ENCODE peak calls at places on chromosomes 7 and 10, in four cellular contexts. R is PC-9, F is fibroblast of mammary gland, Z is tibial artery. W is an unnamed sample.

GRCh38 chr7:73977626-73978618 is 50.1 kb upstream of the ELN start:
- DNase-seq in R (no peak), F (peak; percentile 54), Z (peak; percentile 75), W (peak; percentile 12)

GRCh38 chr7:149837620-149838223 is 453 bp upstream of the ZNF862 start:
- DNase-seq in Z (no peak), R (no peak), F (no peak), W (no peak)

GRCh38 chr7:90988523-90988922 is 275.7 kb upstream of the FZD1 start:
- DNase-seq in R (no peak), F (no peak), Z (no peak), W (no peak)

GRCh38 chr10:113052076-113052830 is 102.2 kb downstream of the TCF7L2 start:
- DNase-seq in F (peak; percentile 62), R (no peak), Z (no peak), W (no peak)

GRCh38 chr7:2129376-2130375 is 103.1 kb downstream of the MAD1L1 start:
- DNase-seq in F (no peak), R (no peak), Z (no peak), W (no peak)

GRCh38 chr7:77799078-77799964 is 748 bp downstream of the PHTF2 start:
- DNase-seq in Z (peak; percentile 77), R (peak; percentile 47), F (peak; percentile 30), W (no peak)

GRCh38 chr7:79453558-79454324 is at the start of gene MAGI2:
- DNase-seq in R (no peak), F (peak; percentile 71), Z (peak; percentile 96), W (peak; percentile 57)

GRCh38 chr7:5714657-5715337 is 66.7 kb downstream of the RNF216 start:
- DNase-seq in R (no peak), F (no peak), Z (no peak), W (no peak)

GRCh38 chr7:64625114-64626082 is 40.5 kb upstream of the ZNF107 start:
- DNase-seq in R (no peak), Z (no peak), F (no peak), W (no peak)

GRCh38 chr10:18436902-18437301 is 214.5 kb downstream of the NSUN6 start:
- DNase-seq in Z (no peak), R (no peak), F (no peak), W (no peak)

GRCh38 chr7:31410265-31410664 is 69.7 kb upstream of the NEUROD6 start:
- DNase-seq in F (no peak), R (no peak), Z (no peak), W (no peak)

GRCh38 chr7:43465581-43466554 is 117.0 kb upstream of the STK17A start:
- DNase-seq in R (no peak), F (peak; percentile 69), Z (no peak), W (no peak)

GRCh38 chr7:71598553-71598952 is 466.6 kb downstream of the GALNT17 start:
- DNase-seq in R (no peak), F (no peak), Z (no peak), W (no peak)

GRCh38 chr10:93703066-93703465 is 674 bp upstream of the FRA10AC1 start:
- DNase-seq in Z (no peak), F (peak; percentile 7), R (no peak), W (no peak)

GRCh38 chr7:79298145-79298760 is 155.2 kb downstream of the MAGI2 start:
- DNase-seq in R (peak; percentile 51), F (peak; percentile 80), Z (no peak), W (no peak)

GRCh38 chr7:8125680-8126444 is 136.1 kb downstream of the ICA1 start:
- DNase-seq in F (no peak), R (no peak), Z (no peak), W (no peak)

GRCh38 chr7:16034353-16034752 is 347.9 kb upstream of the MEOX2 start:
- DNase-seq in R (no peak), F (peak; percentile 84), Z (no peak), W (no peak)

GRCh38 chr10:1454428-1454827 is 282.9 kb downstream of the ADARB2 start:
- DNase-seq in R (no peak), Z (no peak), F (no peak), W (no peak)

GRCh38 chr7:155567646-155568334 is 21.4 kb upstream of the CNPY1 start:
- DNase-seq in F (no peak), Z (no peak), R (no peak), W (no peak)

GRCh38 chr10:95693331-95693667 is 428 bp downstream of the TCTN3 start:
- DNase-seq in R (no peak), Z (no peak), F (no peak), W (no peak)

GRCh38 chr10:25056726-25057125 is 40.3 kb downstream of the THNSL1 start:
- DNase-seq in Z (no peak), R (no peak), F (no peak), W (no peak)

GRCh38 chr10:25639646-25640045 is 294.4 kb upstream of the MYO3A start:
- DNase-seq in Z (no peak), R (no peak), F (no peak), W (no peak)

GRCh38 chr7:47354831-47355541 is 226.9 kb downstream of the TNS3 start:
- DNase-seq in R (no peak), Z (no peak), F (no peak), W (no peak)

GRCh38 chr10:132681858-132682755 is 103.8 kb downstream of the NKX6-2 start:
- DNase-seq in Z (peak; percentile 57), F (no peak), R (no peak), W (no peak)

GRCh38 chr10:60367431-60367830 is 22.2 kb downstream of the ANK3 start:
- DNase-seq in Z (no peak), F (no peak), R (no peak), W (no peak)

GRCh38 chr10:14032406-14032998 is 298.2 kb downstream of the FRMD4A start:
- DNase-seq in R (no peak), F (peak; percentile 22), Z (no peak), W (no peak)

GRCh38 chr7:98241674-98242241 is 10.3 kb downstream of the TECPR1 start:
- DNase-seq in R (no peak), Z (no peak), F (no peak), W (no peak)
- TF ChIP-seq CTCF in R (no peak), Z (no peak), F (no peak), W (no peak)

DNA sequence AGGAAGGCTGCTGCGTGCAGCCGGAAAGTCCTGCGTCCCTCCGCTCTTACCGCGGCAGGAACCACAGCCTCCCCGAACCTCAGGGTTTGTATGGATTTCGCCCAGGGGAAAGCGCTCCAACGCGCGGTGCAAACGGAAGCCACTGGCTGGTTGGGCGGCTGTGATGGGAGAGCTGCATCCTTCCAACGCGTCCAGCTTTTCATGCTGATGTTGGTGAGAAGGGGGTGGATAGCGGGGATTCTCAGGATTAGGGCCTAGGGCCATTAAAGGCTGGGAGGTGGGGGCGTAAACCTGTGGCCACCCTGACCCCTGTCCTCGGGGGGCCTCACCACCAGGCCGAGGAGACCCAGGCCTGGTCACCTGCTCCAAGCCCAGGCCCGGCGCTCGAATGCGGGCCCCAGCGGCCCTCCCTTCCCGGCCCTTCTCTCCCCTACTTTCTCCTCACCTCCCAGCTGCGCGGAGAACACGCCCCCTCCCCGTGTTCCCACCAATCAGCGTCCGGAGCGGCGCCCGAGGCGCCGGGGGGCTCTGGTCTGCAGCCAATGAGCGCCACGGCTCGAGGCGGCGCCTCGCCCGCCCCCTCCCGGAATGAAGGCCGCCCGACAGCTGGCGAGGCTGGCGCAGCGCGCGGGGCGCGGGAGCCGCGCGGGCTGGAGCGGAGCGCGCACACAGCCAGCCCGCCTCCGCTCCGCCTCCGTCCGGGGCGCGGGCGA is 458 bp upstream of the NANOS1 start:
- DNase-seq in R (peak; percentile 58), F (peak; percentile 76), Z (peak; percentile 88), W (no peak)
- TF ChIP-seq CTCF in R (no peak), F (no peak), Z (peak; percentile 25), W (no peak)

GRCh38 chr7:135825406-135825805 is 76.8 kb upstream of the FAM180A start:
- DNase-seq in F (no peak), R (no peak), Z (no peak), W (no peak)
- TF ChIP-seq CTCF in F (peak; percentile 10), R (no peak), Z (no peak), W (no peak)

GRCh38 chr7:28919510-28919909 is 38.6 kb downstream of the TRIL start:
- DNase-seq in R (no peak), Z (no peak), F (no peak), W (no peak)

GRCh38 chr7:28921822-28922221 is 36.3 kb downstream of the TRIL start:
- DNase-seq in F (peak; percentile 70), Z (no peak), R (peak; percentile 65), W (no peak)

GRCh38 chr7:28920424-28920823 is 37.7 kb downstream of the TRIL start:
- DNase-seq in F (no peak), R (no peak), Z (no peak), W (no peak)

GRCh38 chr7:28926871-28927597 is 31.1 kb downstream of the TRIL start:
- DNase-seq in F (peak; percentile 88), Z (peak; percentile 79), R (peak; percentile 82), W (peak; percentile 37)

GRCh38 chr7:28922618-28923331 is 35.4 kb downstream of the TRIL start:
- DNase-seq in Z (no peak), R (peak; percentile 68), F (peak; percentile 75), W (peak; percentile 85)
- TF ChIP-seq CTCF in Z (peak; percentile 73), R (peak; percentile 100), F (peak; percentile 80), W (peak; percentile 50)

GRCh38 chr7:18610331-18610948 is 114.9 kb downstream of the HDAC9 start:
- DNase-seq in R (no peak), F (peak; percentile 46), Z (no peak), W (no peak)
- TF ChIP-seq CTCF in R (peak; percentile 70), F (peak; percentile 75), Z (peak; percentile 14), W (no peak)

DNA sequence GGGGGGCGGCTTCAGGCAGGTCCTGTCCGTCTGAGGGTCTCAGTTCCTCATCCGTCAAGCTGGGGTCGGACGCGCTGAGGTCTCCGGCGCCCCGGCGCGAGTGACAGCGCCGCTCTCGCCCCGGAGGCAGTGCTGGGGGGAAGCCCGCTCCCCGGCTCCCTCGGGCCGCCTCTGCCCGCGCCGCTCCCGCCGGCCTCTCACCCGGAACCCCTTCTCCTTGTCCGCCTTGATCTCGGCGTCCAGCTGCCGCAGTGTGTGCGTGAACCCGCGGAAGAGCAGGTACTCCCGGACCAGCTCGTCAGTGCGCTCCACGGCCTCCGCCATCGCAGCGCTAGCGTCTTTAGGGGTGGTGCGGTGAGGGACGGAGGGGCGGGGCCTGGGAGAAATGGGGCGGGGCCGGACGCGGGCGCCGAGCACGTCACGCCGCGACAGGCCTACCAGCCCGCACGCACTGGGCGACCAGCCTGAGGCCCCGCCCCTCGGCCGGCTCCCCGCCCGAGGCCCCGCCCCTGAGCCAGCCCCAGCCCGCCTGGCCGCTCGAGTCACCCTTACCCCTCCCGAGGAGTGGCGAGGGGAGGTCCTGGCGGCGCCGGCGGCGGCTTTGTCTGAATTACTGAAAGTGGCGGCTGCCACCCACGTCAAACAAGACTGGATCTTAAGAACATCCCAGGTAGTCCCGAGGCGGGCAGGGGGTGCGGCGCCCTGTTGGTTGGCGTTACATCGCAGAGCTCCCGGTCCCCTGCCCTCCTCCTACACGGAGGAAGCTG is at the start of gene WDR91:
- DNase-seq in Z (peak; percentile 99), R (peak; percentile 84), F (peak; percentile 86), W (peak; percentile 77)
- TF ChIP-seq CTCF in Z (no peak), R (no peak), F (no peak), W (no peak)